ENCODE peak calls at places on chromosomes 3 and 15, in ten cellular contexts. One of them, this sample, is unnamed.

GRCh38 chr15:77183066-77183465 is 112.2 kb upstream of the TSPAN3 start:
- DNase-seq in brain pericyte: no peak
- DNase-seq in heart right ventricle: no peak
- DNase-seq in cerebellar nuclear complex: no peak
- DNase-seq in colonic mucosa: no peak
- DNase-seq in posterior cingulate gyrus: no peak
- DNase-seq in cardiac septum: no peak
- DNase-seq in T-helper 2 cell: no peak
- DNase-seq in stimulated activated CD8-positive, alpha-beta memory T cell treated with anti-CD3 and anti-CD28 coated beads, Interleukin-15, amount 100 ng/mL, for 1 hour: no peak
- DNase-seq in effector CD4-positive, alpha-beta T cell: no peak
- DNase-seq in this sample: no peak

GRCh38 chr3:185857208-185857607 is 32.4 kb upstream of the IGF2BP2 start:
- DNase-seq in heart right ventricle: no peak
- DNase-seq in T-helper 2 cell: no peak
- DNase-seq in brain pericyte: no peak
- DNase-seq in cardiac septum: no peak
- DNase-seq in colonic mucosa: no peak
- DNase-seq in stimulated activated CD8-positive, alpha-beta memory T cell treated with anti-CD3 and anti-CD28 coated beads, Interleukin-15, amount 100 ng/mL, for 1 hour: no peak
- DNase-seq in cerebellar nuclear complex: no peak
- DNase-seq in effector CD4-positive, alpha-beta T cell: no peak
- DNase-seq in posterior cingulate gyrus: no peak
- DNase-seq in this sample: no peak

GRCh38 chr15:63338170-63338569 is 43.5 kb downstream of the CA12 start:
- DNase-seq in colonic mucosa: no peak
- DNase-seq in posterior cingulate gyrus: no peak
- DNase-seq in heart right ventricle: no peak
- DNase-seq in effector CD4-positive, alpha-beta T cell: no peak
- DNase-seq in brain pericyte: no peak
- DNase-seq in T-helper 2 cell: no peak
- DNase-seq in cardiac septum: no peak
- DNase-seq in cerebellar nuclear complex: no peak
- DNase-seq in stimulated activated CD8-positive, alpha-beta memory T cell treated with anti-CD3 and anti-CD28 coated beads, Interleukin-15, amount 100 ng/mL, for 1 hour: no peak
- DNase-seq in this sample: no peak

GRCh38 chr3:196272826-196273225 is 14.7 kb downstream of the PCYT1A start:
- DNase-seq in cerebellar nuclear complex: no peak
- DNase-seq in colonic mucosa: no peak
- DNase-seq in brain pericyte: no peak
- DNase-seq in cardiac septum: peak
- DNase-seq in stimulated activated CD8-positive, alpha-beta memory T cell treated with anti-CD3 and anti-CD28 coated beads, Interleukin-15, amount 100 ng/mL, for 1 hour: no peak
- DNase-seq in heart right ventricle: peak
- DNase-seq in T-helper 2 cell: no peak
- DNase-seq in posterior cingulate gyrus: no peak
- DNase-seq in effector CD4-positive, alpha-beta T cell: no peak
- DNase-seq in this sample: peak

GRCh38 chr3:132507657-132508056 is 89.4 kb upstream of the ACKR4 start:
- DNase-seq in posterior cingulate gyrus: no peak
- DNase-seq in cerebellar nuclear complex: no peak
- DNase-seq in stimulated activated CD8-positive, alpha-beta memory T cell treated with anti-CD3 and anti-CD28 coated beads, Interleukin-15, amount 100 ng/mL, for 1 hour: no peak
- DNase-seq in effector CD4-positive, alpha-beta T cell: no peak
- DNase-seq in colonic mucosa: no peak
- DNase-seq in cardiac septum: no peak
- DNase-seq in brain pericyte: no peak
- DNase-seq in heart right ventricle: no peak
- DNase-seq in T-helper 2 cell: no peak
- DNase-seq in this sample: no peak

GRCh38 chr3:107506458-107506857 is 16.3 kb upstream of the BBX start:
- DNase-seq in cardiac septum: no peak
- DNase-seq in brain pericyte: no peak
- DNase-seq in colonic mucosa: no peak
- DNase-seq in cerebellar nuclear complex: no peak
- DNase-seq in effector CD4-positive, alpha-beta T cell: no peak
- DNase-seq in heart right ventricle: no peak
- DNase-seq in posterior cingulate gyrus: no peak
- DNase-seq in stimulated activated CD8-positive, alpha-beta memory T cell treated with anti-CD3 and anti-CD28 coated beads, Interleukin-15, amount 100 ng/mL, for 1 hour: no peak
- DNase-seq in T-helper 2 cell: no peak
- DNase-seq in this sample: no peak

GRCh38 chr3:69092030-69092513 is 7.3 kb downstream of the ARL6IP5 start:
- DNase-seq in effector CD4-positive, alpha-beta T cell: no peak
- DNase-seq in stimulated activated CD8-positive, alpha-beta memory T cell treated with anti-CD3 and anti-CD28 coated beads, Interleukin-15, amount 100 ng/mL, for 1 hour: no peak
- DNase-seq in T-helper 2 cell: no peak
- DNase-seq in posterior cingulate gyrus: no peak
- DNase-seq in brain pericyte: no peak
- DNase-seq in cardiac septum: no peak
- DNase-seq in colonic mucosa: no peak
- DNase-seq in heart right ventricle: no peak
- DNase-seq in cerebellar nuclear complex: no peak
- DNase-seq in this sample: no peak

GRCh38 chr3:145191543-145191942 is 969.4 kb downstream of the PLOD2 start:
- DNase-seq in brain pericyte: no peak
- DNase-seq in T-helper 2 cell: no peak
- DNase-seq in colonic mucosa: no peak
- DNase-seq in stimulated activated CD8-positive, alpha-beta memory T cell treated with anti-CD3 and anti-CD28 coated beads, Interleukin-15, amount 100 ng/mL, for 1 hour: no peak
- DNase-seq in cardiac septum: no peak
- DNase-seq in posterior cingulate gyrus: no peak
- DNase-seq in cerebellar nuclear complex: no peak
- DNase-seq in heart right ventricle: no peak
- DNase-seq in effector CD4-positive, alpha-beta T cell: no peak
- DNase-seq in this sample: no peak

GRCh38 chr15:39918688-39919385 is 1.2 kb downstream of the GPR176 start:
- DNase-seq in heart right ventricle: no peak
- DNase-seq in effector CD4-positive, alpha-beta T cell: no peak
- DNase-seq in posterior cingulate gyrus: no peak
- DNase-seq in cardiac septum: no peak
- DNase-seq in brain pericyte: no peak
- DNase-seq in colonic mucosa: no peak
- DNase-seq in cerebellar nuclear complex: no peak
- DNase-seq in T-helper 2 cell: no peak
- DNase-seq in stimulated activated CD8-positive, alpha-beta memory T cell treated with anti-CD3 and anti-CD28 coated beads, Interleukin-15, amount 100 ng/mL, for 1 hour: no peak
- DNase-seq in this sample: no peak

GRCh38 chr3:76570436-76571057 is 469.4 kb upstream of the ROBO2 start:
- DNase-seq in stimulated activated CD8-positive, alpha-beta memory T cell treated with anti-CD3 and anti-CD28 coated beads, Interleukin-15, amount 100 ng/mL, for 1 hour: no peak
- DNase-seq in effector CD4-positive, alpha-beta T cell: no peak
- DNase-seq in T-helper 2 cell: no peak
- DNase-seq in cardiac septum: no peak
- DNase-seq in colonic mucosa: no peak
- DNase-seq in brain pericyte: no peak
- DNase-seq in heart right ventricle: no peak
- DNase-seq in posterior cingulate gyrus: no peak
- DNase-seq in cerebellar nuclear complex: no peak
- DNase-seq in this sample: no peak

GRCh38 chr15:34987623-34987981 is 485 bp downstream of the ZNF770 start:
- DNase-seq in cerebellar nuclear complex: no peak
- DNase-seq in effector CD4-positive, alpha-beta T cell: no peak
- DNase-seq in posterior cingulate gyrus: no peak
- DNase-seq in colonic mucosa: peak
- DNase-seq in stimulated activated CD8-positive, alpha-beta memory T cell treated with anti-CD3 and anti-CD28 coated beads, Interleukin-15, amount 100 ng/mL, for 1 hour: no peak
- DNase-seq in heart right ventricle: no peak
- DNase-seq in brain pericyte: no peak
- DNase-seq in cardiac septum: no peak
- DNase-seq in T-helper 2 cell: no peak
- DNase-seq in this sample: no peak

GRCh38 chr15:86444527-86444926 is 364.9 kb downstream of the AGBL1 start:
- DNase-seq in posterior cingulate gyrus: no peak
- DNase-seq in cerebellar nuclear complex: no peak
- DNase-seq in T-helper 2 cell: no peak
- DNase-seq in colonic mucosa: no peak
- DNase-seq in brain pericyte: no peak
- DNase-seq in stimulated activated CD8-positive, alpha-beta memory T cell treated with anti-CD3 and anti-CD28 coated beads, Interleukin-15, amount 100 ng/mL, for 1 hour: no peak
- DNase-seq in cardiac septum: no peak
- DNase-seq in heart right ventricle: no peak
- DNase-seq in effector CD4-positive, alpha-beta T cell: no peak
- DNase-seq in this sample: no peak

GRCh38 chr3:144375122-144375521 is 403.5 kb downstream of the DIPK2A start:
- DNase-seq in colonic mucosa: no peak
- DNase-seq in brain pericyte: no peak
- DNase-seq in effector CD4-positive, alpha-beta T cell: no peak
- DNase-seq in posterior cingulate gyrus: no peak
- DNase-seq in heart right ventricle: no peak
- DNase-seq in cardiac septum: no peak
- DNase-seq in stimulated activated CD8-positive, alpha-beta memory T cell treated with anti-CD3 and anti-CD28 coated beads, Interleukin-15, amount 100 ng/mL, for 1 hour: no peak
- DNase-seq in cerebellar nuclear complex: no peak
- DNase-seq in T-helper 2 cell: no peak
- DNase-seq in this sample: no peak

GRCh38 chr3:112847692-112848091 is 1.0 kb upstream of the CD200R1L start:
- DNase-seq in brain pericyte: no peak
- DNase-seq in posterior cingulate gyrus: no peak
- DNase-seq in colonic mucosa: no peak
- DNase-seq in stimulated activated CD8-positive, alpha-beta memory T cell treated with anti-CD3 and anti-CD28 coated beads, Interleukin-15, amount 100 ng/mL, for 1 hour: no peak
- DNase-seq in heart right ventricle: no peak
- DNase-seq in cerebellar nuclear complex: no peak
- DNase-seq in cardiac septum: no peak
- DNase-seq in T-helper 2 cell: no peak
- DNase-seq in effector CD4-positive, alpha-beta T cell: no peak
- DNase-seq in this sample: no peak

GRCh38 chr3:28150465-28151206 is 90.8 kb upstream of the CMC1 start:
- DNase-seq in effector CD4-positive, alpha-beta T cell: no peak
- DNase-seq in brain pericyte: no peak
- DNase-seq in colonic mucosa: peak
- DNase-seq in cerebellar nuclear complex: no peak
- DNase-seq in T-helper 2 cell: no peak
- DNase-seq in cardiac septum: no peak
- DNase-seq in stimulated activated CD8-positive, alpha-beta memory T cell treated with anti-CD3 and anti-CD28 coated beads, Interleukin-15, amount 100 ng/mL, for 1 hour: no peak
- DNase-seq in posterior cingulate gyrus: no peak
- DNase-seq in heart right ventricle: no peak
- DNase-seq in this sample: no peak